ENCODE peak calls at places on chromosome 17, in seven cellular contexts. M is left ventricle myocardium inferior; Q is suprapubic skin; W is naive thymus-derived CD8-positive, alpha-beta T cell; A is NCI-H774; P is GF-D8; X is effector memory CD4-positive, alpha-beta T cell. T is an unnamed sample.

GRCh38 chr17:78839762-78840529 is 668 bp downstream of the USP36 start:
- DNase-seq in W (peak; percentile 45), Q (peak; percentile 83), M (no peak), P (peak; percentile 2), X (peak; percentile 39), A (no peak), T (peak; percentile 44)

GRCh38 chr17:7549401-7550055 is 670 bp downstream of the TNFSF12 start:
- DNase-seq in M (peak; percentile 26), W (peak; percentile 29), P (no peak), Q (no peak), A (no peak), X (peak; percentile 16), T (no peak)

GRCh38 chr17:27540300-27541105 is 84.3 kb downstream of the KSR1 start:
- DNase-seq in X (no peak), W (no peak), M (peak; percentile 76), P (peak; percentile 48), A (no peak), Q (peak; percentile 94), T (no peak)

GRCh38 chr17:1565860-1566259 is 3.3 kb upstream of the PITPNA start:
- DNase-seq in P (no peak), W (no peak), A (no peak), M (no peak), Q (no peak), X (no peak), T (no peak)

GRCh38 chr17:16377804-16378400 is 3.0 kb upstream of the UBB start:
- DNase-seq in Q (no peak), W (no peak), M (no peak), P (no peak), A (no peak), X (no peak), T (no peak)

GRCh38 chr17:31467502-31468256 is 76.2 kb downstream of the RAB11FIP4 start:
- DNase-seq in A (peak; percentile 49), P (no peak), X (no peak), M (peak; percentile 37), W (no peak), Q (no peak), T (no peak)

GRCh38 chr17:8608001-8608400 is 22.5 kb downstream of the MYH10 start:
- DNase-seq in X (no peak), W (no peak), Q (no peak), P (no peak), A (no peak), M (no peak), T (no peak)

GRCh38 chr17:4950757-4951204 is at the start of gene ENO3:
- DNase-seq in X (no peak), Q (no peak), M (peak; percentile 56), A (no peak), P (no peak), W (no peak), T (peak; percentile 35)

GRCh38 chr17:68394608-68395331 is 62.5 kb downstream of the WIPI1 start:
- DNase-seq in M (no peak), W (no peak), P (no peak), Q (no peak), X (no peak), A (no peak), T (no peak)

GRCh38 chr17:13346081-13346533 is 255.6 kb downstream of the HS3ST3A1 start:
- DNase-seq in M (no peak), P (no peak), A (no peak), X (no peak), Q (no peak), W (no peak), T (no peak)

GRCh38 chr17:9209781-9210370 is 188.6 kb downstream of the NTN1 start:
- DNase-seq in Q (no peak), M (no peak), A (no peak), W (no peak), X (no peak), P (no peak), T (no peak)

GRCh38 chr17:31052187-31052889 is 42.4 kb upstream of the NF1 start:
- DNase-seq in A (no peak), Q (no peak), P (peak; percentile 13), X (no peak), M (peak; percentile 29), W (no peak), T (peak; percentile 61)

GRCh38 chr17:38751144-38751802 is 1.3 kb upstream of the PSMB3 start:
- DNase-seq in P (no peak), X (no peak), W (no peak), A (peak; percentile 75), M (no peak), Q (no peak), T (no peak)

GRCh38 chr17:77810536-77810935 is 148.0 kb upstream of the TNRC6C start:
- DNase-seq in X (no peak), M (no peak), P (no peak), A (no peak), Q (no peak), W (no peak), T (no peak)

GRCh38 chr17:81644976-81645952 is 8.3 kb downstream of the TSPAN10 start:
- DNase-seq in X (no peak), M (no peak), A (no peak), Q (no peak), W (no peak), P (no peak), T (no peak)

T was measured in K562.